ENCODE peak calls at places on chromosomes 12 and 14, in four cellular contexts. V is H9, T is cardiac muscle cell, O is left lung. S is an unnamed sample.
A peak's percentile ranks its signal among the peaks of the same experiment; 100 is the strongest.

GRCh38 chr14:71116206-71117122 is 209.2 kb downstream of the PCNX1 start:
- DNase-seq in V (no peak), T (no peak), O (no peak), S (no peak)

GRCh38 chr12:67649165-67650126 is 901 bp downstream of the DYRK2 start:
- DNase-seq in V (no peak), T (peak; percentile 44), O (peak; percentile 42), S (peak; percentile 28)

GRCh38 chr14:77260199-77260598 is 10.8 kb downstream of the NGB start:
- DNase-seq in V (no peak), T (no peak), O (no peak), S (no peak)

GRCh38 chr14:67018720-67019119 is 170.5 kb upstream of the GARIN2 start:
- DNase-seq in V (no peak), T (no peak), O (no peak), S (no peak)

GRCh38 chr14:105507247-105507646 is 16.2 kb downstream of the TEDC1 start:
- DNase-seq in V (peak; percentile 20), T (no peak), O (peak; percentile 5), S (peak; percentile 16)

GRCh38 chr14:73607241-73607640 is 5.1 kb upstream of the ACOT6 start:
- DNase-seq in V (no peak), T (no peak), O (no peak), S (no peak)

GRCh38 chr12:4858385-4858784 is 51.3 kb upstream of the KCNA1 start:
- DNase-seq in V (peak; percentile 77), T (peak; percentile 75), O (no peak), S (no peak)

GRCh38 chr12:90010089-90010488 is 301.5 kb upstream of the ATP2B1 start:
- DNase-seq in V (peak; percentile 36), T (no peak), O (no peak), S (no peak)

GRCh38 chr14:95424533-95424932 is 91.9 kb downstream of the SYNE3 start:
- DNase-seq in V (no peak), T (no peak), O (no peak), S (no peak)

GRCh38 chr12:27975222-27976136 is 2.9 kb upstream of the PTHLH start:
- DNase-seq in V (peak; percentile 81), T (peak; percentile 75), O (no peak), S (no peak)

GRCh38 chr14:92717571-92718042 is 30.8 kb downstream of the LGMN start:
- DNase-seq in V (no peak), T (no peak), O (no peak), S (no peak)

GRCh38 chr12:102957339-102958050 is at the start of gene ASCL1:
- DNase-seq in V (peak; percentile 78), T (peak; percentile 32), O (no peak), S (peak; percentile 46)

GRCh38 chr12:15538881-15539280 is 216.6 kb downstream of the PTPRO start:
- DNase-seq in V (no peak), T (no peak), O (no peak), S (no peak)

GRCh38 chr12:42143401-42144173 is 1.1 kb downstream of the GXYLT1 start:
- DNase-seq in V (no peak), T (peak; percentile 16), O (no peak), S (no peak)

GRCh38 chr12:7042847-7043246 is 17.7 kb upstream of the C1S start:
- DNase-seq in V (no peak), T (peak; percentile 32), O (no peak), S (no peak)

GRCh38 chr12:60394680-60395079 is 798.9 kb downstream of the SLC16A7 start:
- DNase-seq in V (no peak), T (no peak), O (no peak), S (no peak)

GRCh38 chr12:32344047-32344446 is 55.3 kb upstream of the FGD4 start:
- DNase-seq in V (peak; percentile 59), T (no peak), O (no peak), S (no peak)

GRCh38 chr14:55450124-55450523 is 9.7 kb upstream of the TBPL2 start:
- DNase-seq in V (no peak), T (no peak), O (no peak), S (no peak)

GRCh38 chr12:81176796-81177195 is 98.9 kb downstream of the ACSS3 start:
- DNase-seq in V (no peak), T (no peak), O (no peak), S (no peak)

GRCh38 chr14:85532981-85533820 is 3.3 kb downstream of the FLRT2 start:
- DNase-seq in V (peak; percentile 90), T (peak; percentile 85), O (peak; percentile 61), S (peak; percentile 63)

GRCh38 chr12:57236925-57237652 is 7.6 kb downstream of the SHMT2 start:
- DNase-seq in V (peak; percentile 44), T (no peak), O (no peak), S (no peak)

GRCh38 chr14:72098202-72098601 is 166.0 kb downstream of the RGS6 start:
- DNase-seq in V (no peak), T (no peak), O (no peak), S (no peak)

GRCh38 chr12:67269632-67270578 is 747 bp downstream of the CAND1 start:
- DNase-seq in V (peak; percentile 69), T (peak; percentile 64), O (peak; percentile 64), S (peak; percentile 49)

GRCh38 chr14:105492051-105492965 is 1.3 kb downstream of the TEDC1 start:
- DNase-seq in V (peak; percentile 21), T (no peak), O (peak; percentile 34), S (no peak)

GRCh38 chr14:24999157-24999556 is 50.8 kb downstream of the STXBP6 start:
- DNase-seq in V (no peak), T (no peak), O (no peak), S (no peak)

GRCh38 chr12:111454311-111454710 is 48.6 kb downstream of the SH2B3 start:
- DNase-seq in V (no peak), T (no peak), O (no peak), S (no peak)

GRCh38 chr14:90383731-90384542 is 12.9 kb upstream of the CALM1 start:
- DNase-seq in V (peak; percentile 60), T (peak; percentile 79), O (peak; percentile 59), S (peak; percentile 66)

GRCh38 chr12:118017926-118018325 is 1.4 kb downstream of the RFC5 start:
- DNase-seq in V (no peak), T (no peak), O (no peak), S (no peak)

GRCh38 chr12:19546611-19547162 is 107.4 kb downstream of the AEBP2 start:
- DNase-seq in V (no peak), T (no peak), O (no peak), S (no peak)

GRCh38 chr12:851913-852312 is 97.6 kb downstream of the RAD52 start:
- DNase-seq in V (no peak), T (no peak), O (no peak), S (no peak)

GRCh38 chr12:848519-849191 is 96.3 kb downstream of the WNK1 start:
- DNase-seq in V (no peak), T (no peak), O (no peak), S (no peak)

GRCh38 chr12:852864-853263 is 96.6 kb downstream of the RAD52 start:
- DNase-seq in V (no peak), T (no peak), O (no peak), S (no peak)

GRCh38 chr12:849192-849527 is 96.8 kb downstream of the WNK1 start:
- DNase-seq in V (no peak), T (no peak), O (no peak), S (no peak)

DNA sequence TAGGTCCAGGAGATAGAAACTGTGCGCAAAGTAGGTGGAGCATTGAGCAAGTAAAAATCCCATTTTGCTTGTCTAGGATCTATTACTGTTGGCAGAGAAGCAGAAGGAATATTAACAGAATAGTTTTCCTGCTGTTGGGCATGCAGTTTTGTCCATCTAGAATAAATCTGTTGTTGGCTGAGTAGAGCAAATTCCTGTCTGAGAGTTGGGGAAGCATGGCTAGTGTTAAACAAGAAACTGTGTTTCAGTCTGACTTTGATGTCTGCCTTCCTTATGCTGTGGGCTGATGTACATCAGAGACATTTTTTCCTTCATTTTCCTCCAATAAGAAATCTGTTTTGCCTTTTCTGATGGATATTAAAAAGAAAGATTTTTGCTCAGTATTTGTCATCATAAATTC is 98.2 kb downstream of the RAD52 start:
- DNase-seq in V (no peak), T (peak; percentile 20), O (no peak), S (no peak)
- H3K27ac ChIP-seq in V (no peak overlapping the region), T (peak overlapping the region; percentile 11), O (no peak overlapping the region), S (no peak overlapping the region)

GRCh38 chr12:107778383-107779015 is 4.0 kb downstream of the ASCL4 start:
- DNase-seq in V (no peak), T (no peak), O (no peak), S (no peak)
- H3K27me3 ChIP-seq in V (peaks cover 29% of the 10 kb centered on the region), T (peaks cover 72% of the 10 kb centered on the region), O (peaks cover 37% of the 10 kb centered on the region), S (peaks cover 47% of the 10 kb centered on the region)

GRCh38 chr12:107560194-107560905 is 125.2 kb upstream of the PWP1 start:
- DNase-seq in V (peak; percentile 69), T (no peak), O (no peak), S (no peak)
- H3K27ac ChIP-seq in V (no peak overlapping the region), T (no peak overlapping the region), O (no peak overlapping the region), S (no peak overlapping the region)

GRCh38 chr12:98653866-98654493 is 8.9 kb downstream of the APAF1 start:
- DNase-seq in V (no peak), T (peak; percentile 47), O (no peak), S (no peak)

GRCh38 chr12:98660521-98660920 is 15.4 kb downstream of the APAF1 start:
- DNase-seq in V (no peak), T (no peak), O (no peak), S (no peak)

GRCh38 chr12:98656289-98657101 is 11.4 kb downstream of the APAF1 start:
- DNase-seq in V (no peak), T (no peak), O (no peak), S (no peak)
- H3K27me3 ChIP-seq in V (no peaks in the 10 kb centered on the region), T (no peaks in the 10 kb centered on the region), O (no peaks in the 10 kb centered on the region), S (no peaks in the 10 kb centered on the region)

GRCh38 chr12:79020106-79020505 is 155.5 kb downstream of the SYT1 start:
- DNase-seq in V (no peak), T (no peak), O (no peak), S (no peak)

GRCh38 chr12:79023784-79024183 is 159.2 kb downstream of the SYT1 start:
- DNase-seq in V (no peak), T (no peak), O (no peak), S (no peak)

GRCh38 chr12:79023261-79023660 is 158.7 kb downstream of the SYT1 start:
- DNase-seq in V (no peak), T (no peak), O (no peak), S (no peak)

GRCh38 chr12:79019672-79020071 is 155.1 kb downstream of the SYT1 start:
- DNase-seq in V (no peak), T (no peak), O (no peak), S (no peak)

GRCh38 chr12:79021021-79021420 is 156.4 kb downstream of the SYT1 start:
- DNase-seq in V (no peak), T (no peak), O (no peak), S (no peak)
- H3K27ac ChIP-seq in V (no peak overlapping the region), T (no peak overlapping the region), O (no peak overlapping the region), S (no peak overlapping the region)